ENCODE peak calls at places on chromosomes 12 and 14, in four cellular contexts. Q is H1, M is GM12878, E is K562. H is an unnamed sample.

GRCh38 chr12:1419849-1420371 is 174.5 kb downstream of the FBXL14 start:
- DNase-seq in Q (no peak), M (no peak), E (no peak), H (no peak)

GRCh38 chr12:40616383-40616900 is 75.8 kb upstream of the CNTN1 start:
- DNase-seq in Q (no peak), M (no peak), E (no peak), H (no peak)

GRCh38 chr12:53207042-53207441 is at the start of gene ITGB7:
- DNase-seq in Q (no peak), M (peak), E (peak), H (no peak)

GRCh38 chr12:1611775-1612174 is 17.3 kb upstream of the WNT5B start:
- DNase-seq in Q (no peak), M (no peak), E (no peak), H (no peak)

GRCh38 chr14:49688701-49689030 is 652 bp upstream of the POLE2 start:
- DNase-seq in Q (no peak), M (no peak), E (no peak), H (no peak)

GRCh38 chr12:118743896-118744700 is 237.2 kb upstream of the SRRM4 start:
- DNase-seq in Q (no peak), M (no peak), E (no peak), H (no peak)

GRCh38 chr14:103286968-103287850 is 46.8 kb upstream of the EIF5 start:
- DNase-seq in Q (no peak), M (no peak), E (no peak), H (no peak)

GRCh38 chr12:107109726-107110518 is 16.6 kb upstream of the CRY1 start:
- DNase-seq in Q (no peak), M (no peak), E (peak), H (no peak)

GRCh38 chr12:26271024-26271423 is 75.7 kb downstream of the SSPN start:
- DNase-seq in Q (no peak), M (no peak), E (no peak), H (no peak)

GRCh38 chr14:104874571-104875411 is 9.7 kb downstream of the CEP170B start:
- DNase-seq in Q (peak), M (no peak), E (no peak), H (no peak)

GRCh38 chr12:53480425-53481107 is 18.7 kb downstream of the MAP3K12 start:
- DNase-seq in Q (no peak), M (no peak), E (no peak), H (no peak)

GRCh38 chr14:23483216-23483854 is 13.8 kb downstream of the NGDN start:
- DNase-seq in Q (peak), M (no peak), E (peak), H (no peak)

GRCh38 chr14:103731916-103732867 is 16.6 kb downstream of the ZFYVE21 start:
- DNase-seq in Q (no peak), M (no peak), E (no peak), H (no peak)

GRCh38 chr12:93176166-93176565 is 201.6 kb upstream of the NUDT4 start:
- DNase-seq in Q (no peak), M (no peak), E (no peak), H (no peak)

GRCh38 chr12:124979568-124979967 is 9.4 kb downstream of the DHX37 start:
- DNase-seq in Q (no peak), M (no peak), E (peak), H (no peak)

GRCh38 chr14:99415496-99416281 is 65.0 kb downstream of the SETD3 start:
- DNase-seq in Q (no peak), M (peak), E (peak), H (peak)

GRCh38 chr14:93830753-93831461 is 42.6 kb upstream of the PRIMA1 start:
- DNase-seq in Q (no peak), M (no peak), E (no peak), H (no peak)

GRCh38 chr14:69300601-69301221 is 40.8 kb downstream of the GALNT16 start:
- DNase-seq in Q (peak), M (no peak), E (no peak), H (no peak)

GRCh38 chr12:64566882-64567517 is 43.3 kb upstream of the RASSF3 start:
- DNase-seq in Q (peak), M (no peak), E (no peak), H (no peak)

GRCh38 chr12:116592731-116593130 is 33.5 kb downstream of the MAP1LC3B2 start:
- DNase-seq in Q (no peak), M (no peak), E (no peak), H (no peak)

GRCh38 chr12:102439391-102440108 is 40.8 kb downstream of the IGF1 start:
- DNase-seq in Q (no peak), M (no peak), E (no peak), H (no peak)

GRCh38 chr14:68688872-68689371 is 103.9 kb downstream of the ZFP36L1 start:
- DNase-seq in Q (peak), M (no peak), E (no peak), H (no peak)

GRCh38 chr14:73252491-73253322 is 15.4 kb downstream of the PAPLN start:
- DNase-seq in Q (no peak), M (no peak), E (no peak), H (no peak)

GRCh38 chr14:82537831-82538230 is 1004.2 kb upstream of the SEL1L start:
- DNase-seq in Q (no peak), M (no peak), E (no peak), H (no peak)

GRCh38 chr14:104138891-104139459 is 588 bp downstream of the KIF26A start:
- DNase-seq in Q (peak), M (no peak), E (no peak), H (no peak)

GRCh38 chr14:61467281-61467680 is 145.9 kb downstream of the PRKCH start:
- DNase-seq in Q (peak), M (no peak), E (no peak), H (no peak)

GRCh38 chr12:102426599-102427541 is 53.5 kb downstream of the IGF1 start:
- DNase-seq in Q (no peak), M (no peak), E (no peak), H (no peak)

GRCh38 chr14:24269910-24270536 is 1.4 kb downstream of the RABGGTA start:
- DNase-seq in Q (no peak), M (no peak), E (no peak), H (no peak)

DNA sequence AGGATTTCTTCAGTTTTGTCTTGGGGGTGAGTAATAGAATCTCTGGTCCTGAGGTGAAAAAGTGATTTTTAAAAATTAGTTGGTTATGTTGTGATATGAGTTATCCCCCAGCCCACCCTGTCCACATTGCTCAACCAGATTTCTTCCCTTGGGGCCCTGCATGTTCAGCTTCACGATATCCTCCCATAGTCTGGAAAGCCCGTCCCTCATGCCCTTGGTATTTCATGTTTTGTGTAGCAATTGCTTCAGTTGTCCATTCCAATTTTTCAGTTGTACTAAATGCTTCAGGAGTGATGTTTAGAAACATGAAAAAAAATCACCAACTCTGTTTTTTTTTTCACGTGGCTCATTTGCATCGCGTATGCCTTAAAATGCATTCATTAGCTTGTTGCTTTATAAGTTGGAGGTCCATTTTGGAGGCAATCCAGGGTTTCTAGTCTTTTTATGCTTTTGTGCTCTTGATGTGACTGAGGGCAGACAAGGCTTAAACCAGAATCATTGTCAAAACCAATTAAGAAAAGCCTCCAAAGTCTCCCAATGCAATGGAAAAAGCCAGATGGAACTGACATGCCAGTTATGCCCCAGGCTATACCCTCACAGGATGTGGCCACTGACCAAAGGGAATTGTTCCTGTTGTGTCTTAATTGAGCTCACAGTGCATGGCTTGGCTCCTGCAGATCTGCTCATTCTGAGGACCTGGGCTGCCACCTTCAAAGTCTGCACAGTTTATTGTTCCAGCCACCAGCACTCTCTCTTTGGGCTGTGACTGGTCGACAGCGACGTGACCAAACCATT is 17.3 kb upstream of the BICD1 start:
- DNase-seq in Q (no peak), M (no peak), E (no peak), H (no peak)
- TF ChIP-seq EGR1 in Q (no peak), M (no peak), E (no peak), H (no peak)

DNA sequence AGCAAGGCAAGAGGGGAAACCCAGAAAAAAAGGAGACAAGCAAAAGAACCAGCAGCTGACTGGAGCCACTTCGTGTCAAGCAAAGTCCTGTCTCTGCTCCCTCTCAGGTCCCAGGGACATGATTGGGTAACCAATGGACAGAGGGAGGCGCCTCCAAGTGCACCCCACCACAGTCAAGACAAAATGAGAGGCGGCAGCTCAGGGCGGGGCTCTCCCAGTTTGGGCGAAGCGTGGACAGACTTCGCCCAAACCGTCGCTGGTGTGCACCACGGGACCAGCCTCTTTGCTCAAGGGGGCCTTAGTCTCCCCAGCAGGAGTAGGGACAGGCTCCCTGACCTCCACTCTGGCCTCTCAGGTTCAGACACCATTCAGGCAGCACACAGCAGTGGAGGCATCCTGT is 1.5 kb upstream of the BEGAIN start:
- DNase-seq in Q (no peak), M (no peak), E (no peak), H (no peak)
- TF ChIP-seq MAX in Q (no peak), M (no peak), E (no peak), H (no peak)

GRCh38 chr14:77883479-77884238 is 83.8 kb downstream of the ADCK1 start:
- DNase-seq in Q (no peak), M (no peak), E (no peak), H (no peak)
- TF ChIP-seq EGR1 in Q (no peak), M (no peak), E (peak), H (no peak)

GRCh38 chr14:21025374-21026151 is 702 bp upstream of the NDRG2 start:
- DNase-seq in Q (peak), M (no peak), E (peak), H (no peak)

GRCh38 chr14:21026251-21026987 is 1.6 kb upstream of the NDRG2 start:
- DNase-seq in Q (no peak), M (no peak), E (peak), H (no peak)

GRCh38 chr14:21023174-21023573 is 1.7 kb downstream of the NDRG2 start:
- DNase-seq in Q (no peak), M (no peak), E (no peak), H (no peak)

GRCh38 chr14:21023817-21024667 is 819 bp downstream of the NDRG2 start:
- DNase-seq in Q (no peak), M (no peak), E (no peak), H (no peak)

DNA sequence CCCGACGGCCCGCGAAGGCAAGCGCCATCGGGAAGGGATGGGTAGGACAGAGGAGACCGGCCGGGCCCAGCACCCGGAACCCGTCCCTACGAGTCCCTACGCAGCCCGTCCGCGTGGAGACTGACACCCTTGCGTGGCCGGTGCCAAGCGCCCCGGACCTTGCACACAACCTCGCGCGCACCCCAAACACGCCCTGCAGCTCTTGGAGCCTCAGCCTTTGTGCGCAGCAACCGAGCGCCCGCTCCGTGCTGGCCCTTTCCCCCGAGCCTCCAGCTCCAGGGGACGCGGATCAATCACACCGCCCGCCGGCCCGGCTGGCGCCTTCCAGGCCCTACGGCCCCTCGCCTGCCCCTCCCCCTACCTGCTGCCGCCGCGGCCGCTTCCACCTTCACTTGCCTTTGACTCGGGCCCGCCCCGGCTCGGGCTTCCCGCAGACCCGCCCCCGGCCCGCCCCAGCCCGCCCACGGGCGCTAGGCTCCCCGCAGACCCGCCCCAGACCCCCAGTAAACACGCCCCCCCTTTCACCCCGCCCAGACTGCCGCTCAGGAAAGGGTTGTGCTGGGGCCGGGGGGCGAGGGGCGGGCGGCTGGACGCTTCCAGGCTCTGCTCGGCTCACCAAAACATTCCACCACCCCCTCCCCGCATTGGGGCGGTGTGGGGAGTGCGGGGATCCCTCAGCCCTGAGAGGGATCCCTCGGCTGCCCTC is at the start of gene NDRG2:
- DNase-seq in Q (peak), M (no peak), E (peak), H (no peak)
- TF ChIP-seq MAX in Q (no peak), M (no peak), E (no peak), H (no peak)